ENCODE peak calls at places on chromosomes 12 and 14, in six cellular contexts. S, J, W, K, Q and D are unnamed samples.

GRCh38 chr12:53601296-53601847 is 24.8 kb downstream of the ATF7 start:
- DNase-seq in Q (no peak), K (no peak), W (no peak), J (peak; percentile 50), S (no peak), D (no peak)

GRCh38 chr12:5796171-5797091 is 148.6 kb downstream of the ANO2 start:
- DNase-seq in K (peak; percentile 34), W (peak; percentile 81), S (no peak), Q (no peak), J (peak; percentile 30), D (no peak)

GRCh38 chr14:104290058-104290667 is 151.8 kb downstream of the KIF26A start:
- DNase-seq in J (no peak), K (no peak), W (peak; percentile 45), Q (no peak), S (peak; percentile 39), D (no peak)

GRCh38 chr12:92044435-92044834 is 101.2 kb downstream of the BTG1 start:
- DNase-seq in S (no peak), K (no peak), J (no peak), W (no peak), Q (no peak), D (no peak)

GRCh38 chr12:105322070-105322469 is 8.4 kb upstream of the C12orf75 start:
- DNase-seq in J (no peak), K (no peak), W (no peak), Q (no peak), S (no peak), D (no peak)

GRCh38 chr12:131053567-131053966 is 99.9 kb downstream of the ADGRD1 start:
- DNase-seq in J (no peak), S (no peak), Q (no peak), K (no peak), W (no peak), D (no peak)

GRCh38 chr14:92549096-92549852 is 35.7 kb downstream of the RIN3 start:
- DNase-seq in J (no peak), Q (no peak), S (no peak), W (no peak), K (no peak), D (no peak)

GRCh38 chr12:104258476-104259067 is 43.0 kb downstream of the TXNRD1 start:
- DNase-seq in K (no peak), Q (no peak), S (no peak), J (no peak), W (no peak), D (no peak)

GRCh38 chr14:58680698-58681097 is 42.9 kb downstream of the DACT1 start:
- DNase-seq in K (no peak), W (no peak), Q (no peak), J (no peak), S (no peak), D (no peak)

GRCh38 chr14:20707622-20708021 is 19.1 kb downstream of the ANG start:
- DNase-seq in W (no peak), S (no peak), Q (no peak), J (no peak), K (no peak), D (no peak)

GRCh38 chr12:70754330-70754741 is 117.1 kb upstream of the PTPRB start:
- DNase-seq in Q (no peak), J (no peak), K (no peak), S (no peak), W (no peak), D (no peak)

GRCh38 chr14:91283666-91284065 is 39.2 kb upstream of the GPR68 start:
- DNase-seq in J (peak; percentile 27), W (no peak), K (no peak), Q (no peak), S (no peak), D (no peak)

GRCh38 chr12:70383484-70383883 is 17.4 kb downstream of the KCNMB4 start:
- DNase-seq in K (no peak), Q (no peak), S (no peak), W (no peak), J (no peak), D (no peak)

GRCh38 chr14:68607081-68607851 is 185.6 kb downstream of the ZFP36L1 start:
- DNase-seq in Q (no peak), K (no peak), J (no peak), S (peak; percentile 68), W (no peak), D (no peak)

GRCh38 chr14:76056128-76056527 is 70.6 kb downstream of the IFT43 start:
- DNase-seq in W (no peak), J (peak; percentile 8), Q (no peak), K (no peak), S (no peak), D (no peak)

GRCh38 chr12:27595231-27595642 is 71.2 kb downstream of the PPFIBP1 start:
- DNase-seq in J (no peak), W (no peak), K (no peak), S (no peak), Q (no peak), D (no peak)

GRCh38 chr14:67857778-67858350 is 38.3 kb downstream of the RAD51B start:
- DNase-seq in S (no peak), J (no peak), Q (no peak), K (no peak), W (no peak), D (no peak)

GRCh38 chr14:33768458-33768830 is 182.4 kb downstream of the EGLN3 start:
- DNase-seq in K (no peak), W (no peak), S (no peak), Q (no peak), J (no peak), D (no peak)

GRCh38 chr14:68663385-68664076 is 129.3 kb downstream of the ZFP36L1 start:
- DNase-seq in S (no peak), W (no peak), Q (no peak), K (peak; percentile 27), J (no peak), D (no peak)

GRCh38 chr12:89433634-89434033 is 81.3 kb upstream of the DUSP6 start:
- DNase-seq in W (no peak), J (no peak), Q (no peak), S (no peak), K (no peak), D (no peak)

GRCh38 chr12:57094194-57095160 is 5.6 kb downstream of the NAB2 start:
- DNase-seq in S (no peak), W (no peak), K (no peak), J (no peak), Q (no peak), D (no peak)

GRCh38 chr12:95547522-95548055 is 3.7 kb downstream of the USP44 start:
- DNase-seq in Q (no peak), K (no peak), S (no peak), W (no peak), J (peak; percentile 32), D (no peak)

GRCh38 chr12:102061096-102061555 is 665 bp downstream of the WASHC3 start:
- DNase-seq in Q (no peak), W (no peak), K (no peak), S (no peak), J (peak; percentile 40), D (no peak)

GRCh38 chr12:69024413-69024812 is 91.4 kb upstream of the CPM start:
- DNase-seq in S (peak; percentile 81), Q (no peak), J (no peak), K (no peak), W (no peak), D (no peak)

GRCh38 chr12:3366451-3367155 is 124.4 kb upstream of the PRMT8 start:
- DNase-seq in J (no peak), K (no peak), Q (no peak), S (no peak), W (no peak), D (no peak)

GRCh38 chr14:42190744-42191143 is 584.1 kb downstream of the LRFN5 start:
- DNase-seq in Q (no peak), W (no peak), J (no peak), S (no peak), K (no peak), D (no peak)

GRCh38 chr14:42192659-42193425 is 586.2 kb downstream of the LRFN5 start:
- DNase-seq in K (no peak), Q (no peak), J (no peak), W (no peak), S (no peak), D (no peak)

GRCh38 chr14:42193426-42193766 is 586.7 kb downstream of the LRFN5 start:
- DNase-seq in Q (no peak), S (no peak), K (no peak), W (no peak), J (no peak), D (no peak)
- H3K9me3 ChIP-seq in Q (no peaks in the 10 kb centered on the region), S (no peaks in the 10 kb centered on the region), K (no peaks in the 10 kb centered on the region), W (no peaks in the 10 kb centered on the region), J (no peaks in the 10 kb centered on the region), D (no peaks in the 10 kb centered on the region)

DNA sequence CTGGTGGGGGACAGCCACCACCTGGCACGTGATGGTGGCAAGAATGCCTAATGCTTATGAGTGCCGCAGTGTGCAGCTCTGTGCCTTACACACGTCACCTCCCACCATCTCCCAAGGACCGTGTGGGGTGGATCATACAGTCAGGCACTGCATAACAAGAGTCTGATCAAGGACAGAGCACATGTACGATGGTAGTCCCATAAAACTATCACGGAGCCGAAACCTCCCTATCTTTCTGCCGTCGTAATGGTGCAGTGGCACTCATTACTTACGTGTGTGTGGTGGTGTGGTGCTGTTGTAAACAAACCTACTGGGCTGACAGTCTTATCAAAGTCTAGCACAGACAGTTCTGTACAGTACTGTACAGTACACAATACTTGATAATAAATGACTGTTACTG is 89.3 kb downstream of the CACNA1C start:
- DNase-seq in J (no peak), Q (no peak), S (no peak), K (no peak), W (no peak), D (no peak)
- H3K9me3 ChIP-seq in J (no peaks in the 10 kb centered on the region), Q (no peaks in the 10 kb centered on the region), S (no peaks in the 10 kb centered on the region), K (no peaks in the 10 kb centered on the region), W (no peaks in the 10 kb centered on the region), D (no peaks in the 10 kb centered on the region)

GRCh38 chr14:78314484-78314883 is 144.3 kb downstream of the NRXN3 start:
- DNase-seq in S (no peak), Q (no peak), W (no peak), K (no peak), J (no peak), D (no peak)

GRCh38 chr14:78316711-78317110 is 146.5 kb downstream of the NRXN3 start:
- DNase-seq in K (no peak), W (no peak), S (no peak), Q (no peak), J (no peak), D (no peak)

GRCh38 chr14:78319826-78320635 is 149.9 kb downstream of the NRXN3 start:
- DNase-seq in W (no peak), K (no peak), Q (no peak), J (no peak), S (no peak), D (no peak)

GRCh38 chr14:78316058-78316457 is 145.9 kb downstream of the NRXN3 start:
- DNase-seq in W (no peak), S (no peak), Q (no peak), J (no peak), K (no peak), D (no peak)

GRCh38 chr14:78319411-78319810 is 149.2 kb downstream of the NRXN3 start:
- DNase-seq in K (no peak), W (no peak), Q (no peak), J (no peak), S (no peak), D (no peak)
- H3K9me3 ChIP-seq in K (no peaks in the 10 kb centered on the region), W (no peaks in the 10 kb centered on the region), Q (no peaks in the 10 kb centered on the region), J (no peaks in the 10 kb centered on the region), S (no peaks in the 10 kb centered on the region), D (no peaks in the 10 kb centered on the region)

DNA sequence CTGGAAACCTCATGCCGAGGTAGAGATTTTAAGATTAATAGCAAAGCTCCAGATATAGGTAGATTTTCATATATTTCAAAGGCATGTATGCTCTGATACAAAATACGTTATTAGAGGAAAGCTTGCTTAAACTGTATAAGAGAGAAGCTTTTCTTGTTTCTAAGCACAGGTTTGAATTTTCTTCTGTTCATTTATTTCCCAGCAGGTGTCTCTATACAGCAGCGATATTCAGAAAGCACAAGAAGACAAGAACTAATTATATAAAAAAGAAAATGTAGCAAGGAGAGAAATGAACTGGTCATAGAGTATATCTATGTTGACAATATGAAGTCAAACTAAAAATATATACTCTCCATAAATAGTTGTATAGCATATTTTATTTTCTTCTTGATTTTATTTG is 307.4 kb upstream of the NOVA1 start:
- DNase-seq in J (no peak), S (no peak), Q (no peak), K (no peak), W (no peak), D (no peak)
- H3K9me3 ChIP-seq in J (peaks cover 14% of the 10 kb centered on the region), S (peaks cover under 1% of the 10 kb centered on the region), Q (peaks cover 8% of the 10 kb centered on the region), K (no peaks in the 10 kb centered on the region), W (no peaks in the 10 kb centered on the region), D (no peaks in the 10 kb centered on the region)